ENCODE peak calls at places on chromosomes 6 and 20, in eight cellular contexts. Z is mammary epithelial cell; S is naive thymus-derived CD4-positive, alpha-beta T cell; W is Peyer's patch; U is RWPE1; B is HCT116; J is OCI-LY7; L is DND-41. D is an unnamed sample.

GRCh38 chr20:4840831-4841230 is 119.1 kb downstream of the PRND start:
- DNase-seq in Z (no peak), S (no peak), W (no peak), U (no peak), B (no peak), J (peak; percentile 53), L (no peak), D (no peak)

GRCh38 chr6:43306086-43306485 is 2.5 kb downstream of the CRIP3 start:
- DNase-seq in Z (no peak), S (no peak), W (no peak), U (no peak), B (no peak), J (no peak), L (no peak), D (no peak)

GRCh38 chr20:64112691-64113443 is 5.5 kb upstream of the NPBWR2 start:
- DNase-seq in Z (no peak), S (no peak), W (peak; percentile 9), U (no peak), B (no peak), J (no peak), L (no peak), D (no peak)

GRCh38 chr20:31551581-31552081 is 37.4 kb downstream of the HM13 start:
- DNase-seq in Z (no peak), S (no peak), W (no peak), U (no peak), B (no peak), J (no peak), L (no peak), D (no peak)

GRCh38 chr6:113522376-113522775 is 334.8 kb upstream of the MARCKS start:
- DNase-seq in Z (no peak), S (no peak), W (no peak), U (no peak), B (no peak), J (no peak), L (no peak), D (no peak)

GRCh38 chr6:169101981-169102380 is 151.7 kb downstream of the THBS2 start:
- DNase-seq in Z (no peak), S (no peak), W (no peak), U (no peak), B (no peak), J (no peak), L (no peak), D (no peak)

GRCh38 chr6:39812853-39813533 is 20.8 kb downstream of the DAAM2 start:
- DNase-seq in Z (no peak), S (no peak), W (no peak), U (no peak), B (no peak), J (peak; percentile 92), L (no peak), D (no peak)

GRCh38 chr6:21037453-21037852 is 503.2 kb downstream of the CDKAL1 start:
- DNase-seq in Z (no peak), S (no peak), W (no peak), U (no peak), B (no peak), J (peak; percentile 8), L (no peak), D (no peak)

GRCh38 chr6:142406131-142406530 is 104.3 kb downstream of the ADGRG6 start:
- DNase-seq in Z (no peak), S (no peak), W (no peak), U (no peak), B (no peak), J (no peak), L (no peak), D (no peak)

GRCh38 chr20:9427430-9427829 is 87.0 kb upstream of the LAMP5 start:
- DNase-seq in Z (no peak), S (no peak), W (no peak), U (no peak), B (no peak), J (no peak), L (no peak), D (no peak)

GRCh38 chr6:101392561-101393230 is 812 bp upstream of the GRIK2 start:
- DNase-seq in Z (no peak), S (no peak), W (no peak), U (no peak), B (no peak), J (no peak), L (no peak), D (no peak)

GRCh38 chr6:38638941-38639497 is 710 bp downstream of the BTBD9 start:
- DNase-seq in Z (peak; percentile 56), S (peak; percentile 83), W (peak; percentile 65), U (peak; percentile 53), B (peak; percentile 3), J (peak; percentile 45), L (no peak), D (no peak)

GRCh38 chr20:38166707-38167233 is 1.7 kb upstream of the TGM2 start:
- DNase-seq in Z (no peak), S (no peak), W (no peak), U (no peak), B (no peak), J (no peak), L (no peak), D (no peak)

GRCh38 chr20:31630187-31630790 is 7.4 kb upstream of the COX4I2 start:
- DNase-seq in Z (peak; percentile 48), S (no peak), W (no peak), U (no peak), B (no peak), J (peak; percentile 14), L (no peak), D (no peak)

GRCh38 chr20:50286609-50287008 is 96.0 kb downstream of the CEBPB start:
- DNase-seq in Z (peak; percentile 37), S (no peak), W (peak; percentile 52), U (peak; percentile 99), B (no peak), J (peak; percentile 41), L (no peak), D (no peak)

GRCh38 chr6:145903356-145904102 is 60.6 kb downstream of the SHPRH start:
- DNase-seq in Z (no peak), S (no peak), W (no peak), U (peak; percentile 2), B (no peak), J (no peak), L (no peak), D (no peak)

GRCh38 chr6:98669371-98669770 is 165.0 kb upstream of the POU3F2 start:
- DNase-seq in Z (no peak), S (no peak), W (no peak), U (no peak), B (no peak), J (no peak), L (no peak), D (no peak)

GRCh38 chr6:137804647-137805046 is 62.4 kb upstream of the TNFAIP3 start:
- DNase-seq in Z (no peak), S (no peak), W (no peak), U (no peak), B (no peak), J (no peak), L (no peak), D (no peak)

GRCh38 chr20:24664266-24664986 is 195.0 kb downstream of the SYNDIG1 start:
- DNase-seq in Z (no peak), S (no peak), W (no peak), U (no peak), B (no peak), J (no peak), L (no peak), D (no peak)
- H3K27ac ChIP-seq in Z (no peak overlapping the region), S (no peak overlapping the region), W (no peak overlapping the region), U (no peak overlapping the region), B (no peak overlapping the region), J (no peak overlapping the region), L (no peak overlapping the region), D (no peak overlapping the region)

GRCh38 chr20:36951977-36952738 is 650 bp upstream of the SAMHD1 start:
- DNase-seq in Z (no peak), S (no peak), W (no peak), U (no peak), B (no peak), J (no peak), L (no peak), D (no peak)

GRCh38 chr20:36951198-36951976 is at the start of gene SAMHD1:
- DNase-seq in Z (peak; percentile 94), S (peak; percentile 83), W (peak; percentile 91), U (peak; percentile 100), B (peak; percentile 96), J (peak; percentile 99), L (peak; percentile 30), D (peak; percentile 67)

DNA sequence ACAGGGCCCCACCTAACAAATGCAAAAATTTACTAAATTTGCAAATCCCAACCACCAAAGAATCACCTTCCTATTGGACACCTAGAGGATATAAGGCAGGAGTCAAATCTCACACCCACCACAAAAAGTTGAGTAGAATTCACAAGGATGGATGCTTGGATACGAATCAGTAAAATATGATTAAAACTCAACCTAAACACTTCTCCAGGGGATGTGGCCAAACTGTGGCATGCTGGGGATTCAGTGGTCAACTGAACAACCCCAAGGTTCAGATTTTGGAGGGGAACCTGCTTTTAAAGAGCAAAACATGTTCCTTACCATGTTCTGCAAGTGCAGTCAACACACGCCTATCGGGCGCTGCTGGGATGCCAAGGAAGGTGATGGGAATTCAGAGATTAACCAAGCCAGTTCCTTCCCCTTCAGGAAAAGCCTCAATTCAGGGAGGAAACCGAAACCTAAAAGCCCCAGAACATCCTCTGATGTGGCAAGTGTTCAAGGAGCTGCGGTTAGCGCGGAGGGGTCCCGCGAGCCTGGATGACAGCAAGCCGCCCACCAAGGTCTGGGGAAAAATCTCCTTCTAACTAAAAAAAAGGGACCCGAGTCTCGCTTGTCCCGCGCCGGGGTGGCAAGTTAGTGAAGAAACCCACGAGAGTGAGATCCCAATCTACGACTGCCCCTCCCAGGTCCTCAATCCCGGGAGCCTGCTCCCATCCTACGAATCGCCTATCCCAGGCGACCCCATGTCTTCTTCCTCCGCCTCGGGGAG is 893 bp downstream of the SAMHD1 start:
- DNase-seq in Z (peak; percentile 30), S (peak; percentile 60), W (peak; percentile 43), U (peak; percentile 77), B (no peak), J (peak; percentile 29), L (peak; percentile 70), D (no peak)
- H3K27ac ChIP-seq in Z (peak overlapping the region; percentile 23), S (peak overlapping the region; percentile 97), W (peak overlapping the region; percentile 87), U (peak overlapping the region; percentile 80), B (peak overlapping the region; percentile 21), J (peak overlapping the region; percentile 39), L (no peak overlapping the region), D (no peak overlapping the region)

DNA sequence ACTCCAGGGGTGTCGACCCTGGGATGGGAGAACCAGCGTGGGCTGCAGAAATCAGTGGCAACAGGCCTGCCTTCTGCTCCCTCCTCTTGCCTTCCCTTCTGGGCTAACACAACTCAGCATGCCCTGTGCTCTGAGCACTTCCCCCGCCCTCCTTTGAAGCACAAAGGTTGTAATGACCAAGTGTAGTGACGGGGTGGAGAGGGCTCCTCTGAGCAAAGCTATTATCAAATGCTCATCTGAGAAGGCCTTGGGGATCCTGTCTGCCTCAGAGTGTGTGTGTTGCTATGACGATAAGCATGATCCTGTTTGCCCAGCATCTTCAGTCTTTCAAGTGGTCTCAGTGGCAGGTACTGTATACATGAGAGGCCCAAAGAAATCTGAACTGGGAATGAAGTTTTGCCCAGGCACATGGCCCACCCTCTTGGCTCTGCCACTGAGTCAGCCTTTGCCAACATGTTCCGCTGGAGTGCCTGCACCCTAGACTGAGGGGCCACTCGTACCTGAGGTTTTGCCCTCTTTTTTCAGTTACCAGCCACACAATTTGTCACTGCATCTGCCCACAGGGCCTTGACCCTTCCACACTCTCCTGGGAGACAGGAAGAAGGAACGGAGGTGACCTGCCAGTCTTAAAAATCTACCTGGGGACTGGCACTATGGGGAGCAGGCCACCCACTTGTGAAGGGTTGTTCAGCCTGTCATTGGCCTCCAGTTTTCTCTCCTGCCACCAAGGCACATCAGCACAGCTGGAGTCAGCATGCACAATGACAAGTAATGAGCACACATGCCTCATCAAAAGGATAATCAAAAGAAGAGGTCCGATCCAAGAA is 74.5 kb downstream of the GFOD1 start:
- DNase-seq in Z (no peak), S (no peak), W (no peak), U (no peak), B (no peak), J (no peak), L (no peak), D (no peak)
- H3K27ac ChIP-seq in Z (no peak overlapping the region), S (no peak overlapping the region), W (no peak overlapping the region), U (no peak overlapping the region), B (no peak overlapping the region), J (no peak overlapping the region), L (no peak overlapping the region), D (no peak overlapping the region)

GRCh38 chr6:16750566-16750965 is 10.7 kb downstream of the ATXN1 start:
- DNase-seq in Z (no peak), S (no peak), W (no peak), U (no peak), B (no peak), J (no peak), L (no peak), D (no peak)
- H3K27ac ChIP-seq in Z (no peak overlapping the region), S (no peak overlapping the region), W (no peak overlapping the region), U (no peak overlapping the region), B (no peak overlapping the region), J (no peak overlapping the region), L (no peak overlapping the region), D (peak overlapping the region; percentile 92)

D was measured in epithelial cell of prostate.